ENCODE peak calls at places on chromosomes 16 and 17, in nine cellular contexts. L is foreskin melanocyte; R is B cell; H is ovary; G is activated CD8-positive, alpha-beta memory T cell treated with anti-CD3 and anti-CD28 coated beads, Interleukin-2, amount 50 U/mL, for 4 hours; P is glutamatergic neuron; V is G401; M is activated B cell treated with CpG ODN at 0.5 μM for 24 hours; U is amniotic stem cell. I is an unnamed sample.

GRCh38 chr16:20410153-20410723 is 904 bp downstream of the ACSM5 start:
- DNase-seq in L (no peak), R (no peak), H (no peak), G (no peak), P (no peak), V (no peak), M (no peak), U (no peak), I (no peak)

GRCh38 chr16:23072084-23072599 is 77.1 kb downstream of the USP31 start:
- DNase-seq in L (no peak), R (no peak), H (peak), G (no peak), P (no peak), V (peak), M (no peak), U (no peak), I (peak)

GRCh38 chr17:78383725-78384471 is 5.4 kb downstream of the PGS1 start:
- DNase-seq in L (peak), R (no peak), H (peak), G (peak), P (no peak), V (no peak), M (no peak), U (no peak), I (peak)

GRCh38 chr16:8026450-8026849 is 563.9 kb downstream of the TMEM114 start:
- DNase-seq in L (no peak), R (no peak), H (no peak), G (no peak), P (no peak), V (no peak), M (no peak), U (no peak), I (no peak)

GRCh38 chr16:12468552-12468951 is 335.1 kb downstream of the CPPED1 start:
- DNase-seq in L (no peak), R (no peak), H (no peak), G (no peak), P (peak), V (no peak), M (no peak), U (no peak), I (no peak)

GRCh38 chr16:3642397-3643094 is 11.9 kb upstream of the DNASE1 start:
- DNase-seq in L (no peak), R (no peak), H (no peak), G (no peak), P (peak), V (peak), M (peak), U (no peak), I (peak)

GRCh38 chr17:51228177-51228576 is 31.7 kb downstream of the MBTD1 start:
- DNase-seq in L (peak), R (no peak), H (no peak), G (no peak), P (no peak), V (no peak), M (no peak), U (no peak), I (no peak)

GRCh38 chr17:13601776-13602551 is at the start of gene HS3ST3A1:
- DNase-seq in L (no peak), R (no peak), H (peak), G (peak), P (peak), V (no peak), M (no peak), U (peak), I (peak)

GRCh38 chr16:57669476-57670162 is 1.5 kb downstream of the ADGRG3 start:
- DNase-seq in L (no peak), R (no peak), H (no peak), G (no peak), P (no peak), V (no peak), M (no peak), U (no peak), I (no peak)

GRCh38 chr17:77872714-77873517 is 85.6 kb upstream of the TNRC6C start:
- DNase-seq in L (no peak), R (no peak), H (no peak), G (no peak), P (no peak), V (no peak), M (no peak), U (no peak), I (no peak)